ENCODE peak calls at places on chromosome 22, in eight cellular contexts. W is brain microvascular endothelial cell, I is nephron progenitor cell, O is RWPE1, B is cardiac muscle cell, K is pancreas, F is endothelial cell, P is cardiac fibroblast. J is an unnamed sample.

GRCh38 chr22:38454361-38455062 is 487 bp downstream of the KCNJ4 start:
- DNase-seq in W (no peak), I (peak), O (no peak), B (peak), K (no peak), F (no peak), P (no peak), J (no peak)

GRCh38 chr22:28817919-28818859 is 17.8 kb upstream of the XBP1 start:
- DNase-seq in W (no peak), I (no peak), O (no peak), B (peak), K (peak), F (no peak), P (no peak), J (no peak)

GRCh38 chr22:43208703-43209522 is 22.0 kb upstream of the TTLL12 start:
- DNase-seq in W (no peak), I (no peak), O (no peak), B (no peak), K (no peak), F (no peak), P (no peak), J (no peak)

GRCh38 chr22:44309137-44309536 is 3.6 kb downstream of the SHISAL1 start:
- DNase-seq in W (peak), I (no peak), O (peak), B (no peak), K (peak), F (no peak), P (peak), J (no peak)

GRCh38 chr22:44276706-44277403 is 35.9 kb downstream of the SHISAL1 start:
- DNase-seq in W (no peak), I (no peak), O (no peak), B (no peak), K (no peak), F (no peak), P (no peak), J (peak)

GRCh38 chr22:45604239-45604711 is 67.4 kb upstream of the ATXN10 start:
- DNase-seq in W (peak), I (no peak), O (peak), B (no peak), K (no peak), F (no peak), P (peak), J (no peak)

GRCh38 chr22:23353004-23353403 is 172.7 kb downstream of the BCR start:
- DNase-seq in W (no peak), I (no peak), O (no peak), B (no peak), K (no peak), F (no peak), P (no peak), J (no peak)

GRCh38 chr22:38135133-38135706 is 24.7 kb upstream of the BAIAP2L2 start:
- DNase-seq in W (peak), I (no peak), O (peak), B (no peak), K (no peak), F (no peak), P (peak), J (no peak)

GRCh38 chr22:24483966-24484545 is 11.1 kb upstream of the UPB1 start:
- DNase-seq in W (no peak), I (no peak), O (no peak), B (no peak), K (no peak), F (no peak), P (no peak), J (no peak)

GRCh38 chr22:50060441-50061140 is 2.5 kb upstream of the TTLL8 start:
- DNase-seq in W (no peak), I (no peak), O (no peak), B (no peak), K (peak), F (no peak), P (no peak), J (no peak)

GRCh38 chr22:38718414-38718813 is 12.7 kb downstream of the GTPBP1 start:
- DNase-seq in W (peak), I (no peak), O (peak), B (no peak), K (no peak), F (peak), P (peak), J (peak)

GRCh38 chr22:32880906-32881596 is 79.5 kb downstream of the TIMP3 start:
- DNase-seq in W (peak), I (peak), O (no peak), B (peak), K (no peak), F (peak), P (peak), J (peak)

GRCh38 chr22:36767035-36767775 is 8.7 kb downstream of the IFT27 start:
- DNase-seq in W (no peak), I (no peak), O (no peak), B (no peak), K (no peak), F (no peak), P (no peak), J (no peak)

GRCh38 chr22:23862103-23862502 is 4.4 kb downstream of the SLC2A11 start:
- DNase-seq in W (peak), I (peak), O (no peak), B (peak), K (no peak), F (peak), P (peak), J (peak)

GRCh38 chr22:43971112-43971511 is 15.9 kb downstream of the SAMM50 start:
- DNase-seq in W (no peak), I (no peak), O (no peak), B (no peak), K (no peak), F (no peak), P (no peak), J (no peak)

GRCh38 chr22:17258015-17258827 is 39.0 kb upstream of the ADA2 start:
- DNase-seq in W (no peak), I (peak), O (peak), B (peak), K (peak), F (no peak), P (peak), J (peak)

GRCh38 chr22:19056951-19057401 is 65.2 kb downstream of the DGCR2 start:
- DNase-seq in W (no peak), I (no peak), O (no peak), B (no peak), K (no peak), F (no peak), P (no peak), J (no peak)

GRCh38 chr22:36892292-36892691 is 21.1 kb upstream of the CSF2RB start:
- DNase-seq in W (no peak), I (no peak), O (no peak), B (no peak), K (no peak), F (no peak), P (no peak), J (no peak)

GRCh38 chr22:25551396-25551795 is 13.1 kb upstream of the GRK3 start:
- DNase-seq in W (no peak), I (no peak), O (no peak), B (no peak), K (no peak), F (no peak), P (no peak), J (no peak)

GRCh38 chr22:38954414-38955043 is 2.9 kb upstream of the APOBEC3A start:
- DNase-seq in W (no peak), I (no peak), O (no peak), B (no peak), K (no peak), F (no peak), P (no peak), J (no peak)

GRCh38 chr22:17501679-17502285 is 61.5 kb upstream of the SLC25A18 start:
- DNase-seq in W (peak), I (no peak), O (peak), B (peak), K (no peak), F (peak), P (peak), J (no peak)

DNA sequence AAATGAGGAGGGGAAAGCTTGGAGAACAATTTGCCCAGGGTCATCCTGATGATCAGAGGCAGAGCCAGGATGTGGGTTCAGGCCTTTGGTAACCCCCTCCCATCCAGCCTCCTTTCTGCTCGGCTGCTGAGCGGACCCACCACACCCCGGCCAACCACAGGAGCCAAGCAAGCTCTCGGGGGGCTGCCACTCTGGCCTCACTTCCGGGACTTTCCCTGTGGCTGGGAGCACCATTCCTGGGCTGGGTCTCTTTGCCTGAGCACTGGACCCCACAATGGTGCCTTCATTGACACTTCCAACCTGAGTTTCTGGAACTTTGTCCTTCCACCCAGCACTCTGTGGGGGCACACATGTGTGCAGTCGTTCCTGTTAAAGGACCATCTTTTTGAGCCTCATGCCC is 9.8 kb downstream of the TOP3B start:
- DNase-seq in W (no peak), I (no peak), O (no peak), B (no peak), K (peak), F (no peak), P (no peak), J (no peak)
- TF ChIP-seq CTCF in W (no peak), I (no peak), O (no peak), B (no peak), K (no peak), F (no peak), P (no peak), J (no peak)

DNA sequence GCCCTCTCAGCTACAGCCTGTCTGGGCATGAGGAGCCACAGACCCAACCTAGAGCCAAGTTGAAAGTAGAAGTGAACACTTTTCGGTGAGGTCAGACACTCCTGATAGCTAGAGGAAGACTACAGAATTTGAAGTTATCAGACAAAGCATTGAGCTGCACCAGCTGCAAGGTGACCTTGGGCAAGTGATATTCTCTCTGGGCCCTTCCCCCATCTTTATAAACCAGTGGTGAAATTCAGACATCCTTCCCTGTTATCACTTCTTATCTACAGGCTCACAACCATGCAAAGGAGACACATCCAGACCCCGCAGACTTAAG is 8.0 kb upstream of the PMM1 start:
- DNase-seq in W (no peak), I (no peak), O (no peak), B (no peak), K (no peak), F (no peak), P (no peak), J (no peak)
- TF ChIP-seq CTCF in W (no peak), I (peak), O (peak), B (no peak), K (no peak), F (no peak), P (no peak), J (no peak)

GRCh38 chr22:21984793-21985192 is 2.2 kb upstream of the TOP3B start:
- DNase-seq in W (peak), I (peak), O (no peak), B (peak), K (no peak), F (peak), P (peak), J (peak)
- TF ChIP-seq CTCF in W (peak), I (peak), O (no peak), B (peak), K (no peak), F (peak), P (peak), J (peak)

GRCh38 chr22:35719212-35719869 is 1.7 kb downstream of the APOL5 start:
- DNase-seq in W (no peak), I (no peak), O (no peak), B (no peak), K (no peak), F (no peak), P (no peak), J (no peak)
- TF ChIP-seq CTCF in W (peak), I (no peak), O (no peak), B (no peak), K (no peak), F (no peak), P (peak), J (no peak)

DNA sequence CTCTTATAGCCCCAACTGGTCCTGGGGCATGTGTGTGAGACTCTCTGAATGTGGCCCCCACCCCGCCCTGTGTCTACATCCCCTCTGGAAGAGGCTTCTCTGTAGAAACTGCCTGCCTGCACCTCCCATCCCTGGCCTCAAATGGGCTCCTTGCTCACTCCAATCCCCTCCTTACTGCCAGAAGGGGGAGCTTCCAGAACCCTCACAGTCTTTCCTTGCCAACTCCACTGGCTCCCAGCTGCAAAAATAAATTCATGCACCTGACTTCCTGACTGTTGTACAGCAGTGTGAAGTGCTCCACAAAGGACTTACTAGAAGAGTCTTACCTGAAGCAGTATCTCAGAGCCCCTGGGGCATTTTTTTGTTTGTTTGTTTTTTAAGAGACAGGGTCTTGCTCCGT is 15.2 kb upstream of the SERPIND1 start:
- DNase-seq in W (no peak), I (no peak), O (no peak), B (no peak), K (no peak), F (no peak), P (no peak), J (no peak)
- TF ChIP-seq CTCF in W (peak), I (no peak), O (no peak), B (peak), K (no peak), F (no peak), P (peak), J (no peak)

GRCh38 chr22:27748355-27749168 is 53.0 kb downstream of the MN1 start:
- DNase-seq in W (peak), I (no peak), O (peak), B (no peak), K (no peak), F (no peak), P (peak), J (no peak)

GRCh38 chr22:27745809-27746208 is 55.7 kb downstream of the MN1 start:
- DNase-seq in W (no peak), I (no peak), O (no peak), B (no peak), K (no peak), F (no peak), P (no peak), J (no peak)

GRCh38 chr22:27746918-27747317 is 54.6 kb downstream of the MN1 start:
- DNase-seq in W (no peak), I (no peak), O (no peak), B (no peak), K (no peak), F (no peak), P (no peak), J (no peak)

GRCh38 chr22:27749597-27750225 is 51.8 kb downstream of the MN1 start:
- DNase-seq in W (peak), I (peak), O (no peak), B (peak), K (no peak), F (no peak), P (peak), J (peak)

DNA sequence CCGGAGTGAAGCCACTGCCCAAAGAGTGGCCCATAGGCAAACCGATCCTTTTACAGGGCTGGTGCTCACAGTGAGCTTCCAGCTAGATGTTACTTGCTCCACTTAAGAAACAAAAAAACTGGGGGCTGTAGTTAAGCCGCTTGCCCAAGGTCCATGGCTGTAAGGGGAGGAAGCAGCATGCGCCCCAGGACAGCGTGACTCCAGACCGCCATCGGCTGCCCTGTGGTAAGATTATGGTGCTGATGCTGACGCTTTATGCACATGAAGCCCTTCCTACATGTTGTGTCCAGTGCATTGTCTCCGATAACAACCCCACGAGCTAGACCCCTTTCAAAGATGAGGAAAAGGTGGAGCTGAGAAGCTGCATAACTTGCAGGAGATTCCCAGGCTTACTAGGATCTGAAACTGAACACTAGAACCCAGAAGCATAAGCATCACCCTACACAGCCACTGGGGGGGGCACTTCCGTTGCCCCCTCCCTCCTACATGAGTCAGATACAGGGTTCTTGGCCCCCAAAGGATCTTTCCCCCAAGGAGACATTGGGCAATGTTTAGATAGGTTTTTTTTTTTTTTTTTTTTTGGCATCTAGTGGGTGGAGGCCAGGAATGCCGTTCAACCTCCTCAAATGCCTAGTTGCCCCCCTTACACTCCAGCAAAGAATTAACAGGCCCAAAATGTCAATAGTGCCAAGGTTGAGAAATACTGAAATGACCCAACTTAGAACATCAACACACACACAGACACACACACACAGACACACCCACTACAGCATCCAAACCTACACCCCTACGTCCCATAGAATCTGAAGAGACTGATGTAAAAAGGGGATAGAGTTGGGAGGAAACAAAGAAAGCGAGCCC is 53.9 kb downstream of the MN1 start:
- DNase-seq in W (no peak), I (no peak), O (no peak), B (no peak), K (no peak), F (no peak), P (peak), J (no peak)
- TF ChIP-seq CTCF in W (peak), I (no peak), O (no peak), B (peak), K (no peak), F (no peak), P (peak), J (no peak)

GRCh38 chr22:40196628-40197027 is 18.9 kb downstream of the TNRC6B start:
- DNase-seq in W (peak), I (no peak), O (peak), B (no peak), K (no peak), F (no peak), P (peak), J (no peak)

GRCh38 chr22:40199223-40199622 is 21.5 kb downstream of the TNRC6B start:
- DNase-seq in W (no peak), I (no peak), O (no peak), B (no peak), K (no peak), F (no peak), P (no peak), J (no peak)

GRCh38 chr22:40190501-40190900 is 12.8 kb downstream of the TNRC6B start:
- DNase-seq in W (no peak), I (no peak), O (no peak), B (peak), K (no peak), F (no peak), P (no peak), J (peak)

GRCh38 chr22:40193429-40194421 is 16.0 kb downstream of the TNRC6B start:
- DNase-seq in W (no peak), I (no peak), O (no peak), B (peak), K (no peak), F (no peak), P (peak), J (no peak)

DNA sequence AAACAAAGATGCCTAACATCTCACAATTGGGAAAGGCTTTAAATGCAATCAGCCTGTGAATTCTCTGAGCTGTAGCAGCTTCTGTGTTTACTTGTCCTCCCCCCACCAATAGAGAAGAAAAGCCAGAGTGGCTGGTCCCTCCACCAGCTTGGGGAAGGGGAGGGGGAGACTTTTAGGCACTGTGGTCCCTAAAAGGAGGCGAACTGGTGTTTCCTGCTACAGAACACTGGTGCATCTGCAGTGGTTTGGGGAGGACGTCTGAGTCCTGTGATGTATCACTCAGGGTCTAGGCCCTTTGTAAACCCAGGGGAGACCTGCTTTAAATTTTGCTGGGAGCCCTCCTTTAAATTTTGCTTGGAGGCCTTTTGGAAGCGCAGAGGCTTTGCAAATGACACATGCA is 16.9 kb downstream of the TNRC6B start:
- DNase-seq in W (no peak), I (no peak), O (no peak), B (no peak), K (no peak), F (no peak), P (no peak), J (no peak)
- TF ChIP-seq CTCF in W (no peak), I (no peak), O (no peak), B (no peak), K (no peak), F (no peak), P (no peak), J (no peak)

GRCh38 chr22:47996446-47996857 is 1234.0 kb downstream of the TBC1D22A start:
- DNase-seq in W (no peak), I (no peak), O (no peak), B (no peak), K (no peak), F (no peak), P (no peak), J (no peak)

GRCh38 chr22:47997612-47998011 is 1235.2 kb downstream of the TBC1D22A start:
- DNase-seq in W (no peak), I (no peak), O (no peak), B (no peak), K (no peak), F (no peak), P (no peak), J (no peak)

GRCh38 chr22:47995718-47996117 is 1233.3 kb downstream of the TBC1D22A start:
- DNase-seq in W (no peak), I (no peak), O (no peak), B (no peak), K (no peak), F (no peak), P (no peak), J (no peak)

GRCh38 chr22:47994899-47995573 is 1232.6 kb downstream of the TBC1D22A start:
- DNase-seq in W (no peak), I (no peak), O (no peak), B (no peak), K (no peak), F (no peak), P (no peak), J (no peak)

DNA sequence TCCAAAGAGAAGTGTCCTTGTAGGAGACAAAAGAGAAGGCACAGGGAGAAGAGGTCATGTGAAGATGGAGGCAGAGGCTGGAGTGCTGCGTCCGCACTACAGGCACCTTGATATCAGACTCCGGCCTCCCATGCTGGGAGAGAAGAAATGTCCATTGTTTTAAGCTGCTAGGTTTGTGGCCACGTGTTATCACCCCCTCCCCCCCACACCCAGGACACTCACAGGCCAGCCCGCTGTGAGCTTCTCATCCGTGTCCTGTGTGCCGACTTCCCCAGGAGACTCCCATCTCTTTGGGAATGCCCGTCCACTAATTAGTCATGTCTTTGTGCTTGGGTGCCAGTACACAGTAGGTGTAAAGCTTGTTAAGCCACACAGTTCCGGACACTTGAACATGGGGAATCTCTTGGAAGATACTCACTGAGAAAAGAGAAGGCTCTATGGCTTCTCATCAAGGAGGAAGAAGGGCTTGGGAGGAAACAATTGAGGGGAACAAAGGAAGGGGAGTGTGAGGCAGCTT is 1234.7 kb downstream of the TBC1D22A start:
- DNase-seq in W (no peak), I (no peak), O (no peak), B (no peak), K (no peak), F (no peak), P (no peak), J (no peak)
- TF ChIP-seq CTCF in W (no peak), I (no peak), O (no peak), B (no peak), K (no peak), F (no peak), P (no peak), J (no peak)

J was measured in glutamatergic neuron.